ENCODE peak calls at places on chromosomes 11 and 22, in nine cellular contexts. U is CD8-positive, alpha-beta memory T cell; K is ACHN; M is body of pancreas; I is caudate nucleus; F is RPMI8226; R is activated T-helper 1 cell treated with Interleukin-2 at 50 U/mL for 16 hours; G is NCI-H1092 treated with DMSO at 0.1 percent for 48 hours; S is breast epithelium. B is an unnamed sample.

GRCh38 chr22:20319745-20320658 is at the start of gene DGCR6L:
- DNase-seq in U (peak), K (peak), M (peak), I (peak), F (peak), R (peak), G (peak), S (peak), B (peak)

GRCh38 chr11:1653541-1654387 is 24.2 kb downstream of the KRTAP5-5 start:
- DNase-seq in U (no peak), K (no peak), M (no peak), I (no peak), F (no peak), R (no peak), G (no peak), S (no peak), B (no peak)

GRCh38 chr22:37624017-37624365 is 15.4 kb downstream of the GGA1 start:
- DNase-seq in U (no peak), K (no peak), M (no peak), I (no peak), F (no peak), R (no peak), G (no peak), S (peak), B (no peak)

GRCh38 chr11:132093861-132094260 is 723.4 kb downstream of the NTM start:
- DNase-seq in U (no peak), K (no peak), M (no peak), I (no peak), F (peak), R (no peak), G (no peak), S (no peak), B (no peak)

GRCh38 chr11:88332851-88333250 is 4.7 kb downstream of the CTSC start:
- DNase-seq in U (no peak), K (no peak), M (no peak), I (no peak), F (no peak), R (no peak), G (no peak), S (no peak), B (no peak)

GRCh38 chr11:62713343-62713742 is 5.9 kb downstream of the GNG3 start:
- DNase-seq in U (no peak), K (peak), M (peak), I (no peak), F (no peak), R (no peak), G (no peak), S (no peak), B (no peak)

GRCh38 chr22:42519544-42520237 is at the start of gene RRP7A:
- DNase-seq in U (peak), K (peak), M (peak), I (peak), F (peak), R (peak), G (peak), S (peak), B (peak)

GRCh38 chr11:124961972-124962609 is 8.1 kb downstream of the CCDC15 start:
- DNase-seq in U (peak), K (peak), M (no peak), I (no peak), F (peak), R (no peak), G (peak), S (no peak), B (no peak)

GRCh38 chr11:64727131-64727530 is 4.1 kb upstream of the NRXN2 start:
- DNase-seq in U (no peak), K (no peak), M (no peak), I (no peak), F (no peak), R (no peak), G (no peak), S (no peak), B (no peak)

GRCh38 chr11:47394050-47394321 is 14.4 kb upstream of the SLC39A13 start:
- DNase-seq in U (no peak), K (no peak), M (no peak), I (no peak), F (no peak), R (no peak), G (no peak), S (no peak), B (no peak)

B was measured in thoracic aorta.